ENCODE peak calls at places on chromosomes 3 and 15, in seven cellular contexts. One of them, this sample, is unnamed.

GRCh38 chr3:55907616-55908015 is 420.5 kb upstream of the WNT5A start:
- DNase-seq in upper lobe of left lung: no peak
- DNase-seq in EL: no peak
- DNase-seq in heart left ventricle: no peak
- DNase-seq in NCI-H460: no peak
- DNase-seq in GM12864: no peak
- DNase-seq in activated CD8-positive, alpha-beta memory T cell treated with anti-CD3 and anti-CD28 coated beads for 4 hours: no peak
- DNase-seq in this sample: no peak

GRCh38 chr3:69012836-69013255 is 638 bp downstream of the EOGT start:
- DNase-seq in GM12864: peak; percentile 5
- DNase-seq in NCI-H460: no peak
- DNase-seq in upper lobe of left lung: peak; percentile 53
- DNase-seq in activated CD8-positive, alpha-beta memory T cell treated with anti-CD3 and anti-CD28 coated beads for 4 hours: no peak
- DNase-seq in heart left ventricle: peak; percentile 57
- DNase-seq in EL: peak; percentile 59
- DNase-seq in this sample: peak; percentile 65

GRCh38 chr3:160478338-160478737 is 28.8 kb upstream of the TRIM59 start:
- DNase-seq in upper lobe of left lung: no peak
- DNase-seq in NCI-H460: no peak
- DNase-seq in activated CD8-positive, alpha-beta memory T cell treated with anti-CD3 and anti-CD28 coated beads for 4 hours: no peak
- DNase-seq in heart left ventricle: no peak
- DNase-seq in GM12864: no peak
- DNase-seq in EL: peak; percentile 37
- DNase-seq in this sample: peak; percentile 21

GRCh38 chr15:59764775-59765174 is 75.7 kb upstream of the BNIP2 start:
- DNase-seq in GM12864: no peak
- DNase-seq in NCI-H460: no peak
- DNase-seq in activated CD8-positive, alpha-beta memory T cell treated with anti-CD3 and anti-CD28 coated beads for 4 hours: no peak
- DNase-seq in EL: no peak
- DNase-seq in upper lobe of left lung: no peak
- DNase-seq in heart left ventricle: no peak
- DNase-seq in this sample: no peak

GRCh38 chr15:48929611-48930170 is 34.0 kb downstream of the SHC4 start:
- DNase-seq in NCI-H460: no peak
- DNase-seq in heart left ventricle: no peak
- DNase-seq in EL: no peak
- DNase-seq in activated CD8-positive, alpha-beta memory T cell treated with anti-CD3 and anti-CD28 coated beads for 4 hours: no peak
- DNase-seq in GM12864: no peak
- DNase-seq in upper lobe of left lung: no peak
- DNase-seq in this sample: no peak

GRCh38 chr3:183354325-183354831 is 74.0 kb downstream of the MCF2L2 start:
- DNase-seq in upper lobe of left lung: no peak
- DNase-seq in GM12864: no peak
- DNase-seq in activated CD8-positive, alpha-beta memory T cell treated with anti-CD3 and anti-CD28 coated beads for 4 hours: no peak
- DNase-seq in EL: no peak
- DNase-seq in heart left ventricle: no peak
- DNase-seq in NCI-H460: no peak
- DNase-seq in this sample: no peak

GRCh38 chr3:40055956-40056355 is 246.5 kb downstream of the MYRIP start:
- DNase-seq in GM12864: no peak
- DNase-seq in NCI-H460: no peak
- DNase-seq in upper lobe of left lung: no peak
- DNase-seq in heart left ventricle: no peak
- DNase-seq in EL: no peak
- DNase-seq in activated CD8-positive, alpha-beta memory T cell treated with anti-CD3 and anti-CD28 coated beads for 4 hours: no peak
- DNase-seq in this sample: no peak

GRCh38 chr3:114115151-114115550 is 58.6 kb downstream of the QTRT2 start:
- DNase-seq in EL: no peak
- DNase-seq in upper lobe of left lung: no peak
- DNase-seq in NCI-H460: no peak
- DNase-seq in GM12864: no peak
- DNase-seq in activated CD8-positive, alpha-beta memory T cell treated with anti-CD3 and anti-CD28 coated beads for 4 hours: no peak
- DNase-seq in heart left ventricle: no peak
- DNase-seq in this sample: no peak

GRCh38 chr3:182908471-182908870 is 71.9 kb downstream of the DCUN1D1 start:
- DNase-seq in activated CD8-positive, alpha-beta memory T cell treated with anti-CD3 and anti-CD28 coated beads for 4 hours: no peak
- DNase-seq in heart left ventricle: no peak
- DNase-seq in EL: no peak
- DNase-seq in NCI-H460: no peak
- DNase-seq in GM12864: no peak
- DNase-seq in upper lobe of left lung: no peak
- DNase-seq in this sample: peak; percentile 19

GRCh38 chr3:32392530-32393302 is 1.1 kb downstream of the CMTM7 start:
- DNase-seq in EL: peak; percentile 68
- DNase-seq in upper lobe of left lung: peak; percentile 80
- DNase-seq in activated CD8-positive, alpha-beta memory T cell treated with anti-CD3 and anti-CD28 coated beads for 4 hours: no peak
- DNase-seq in NCI-H460: no peak
- DNase-seq in GM12864: no peak
- DNase-seq in heart left ventricle: peak; percentile 61
- DNase-seq in this sample: peak; percentile 67

GRCh38 chr3:126050626-126051025 is 33.3 kb downstream of the SLC41A3 start:
- DNase-seq in EL: no peak
- DNase-seq in GM12864: no peak
- DNase-seq in NCI-H460: no peak
- DNase-seq in activated CD8-positive, alpha-beta memory T cell treated with anti-CD3 and anti-CD28 coated beads for 4 hours: no peak
- DNase-seq in heart left ventricle: no peak
- DNase-seq in upper lobe of left lung: no peak
- DNase-seq in this sample: no peak

GRCh38 chr15:70328137-70329115 is 230.7 kb upstream of the TLE3 start:
- DNase-seq in EL: peak; percentile 44
- DNase-seq in heart left ventricle: peak; percentile 67
- DNase-seq in activated CD8-positive, alpha-beta memory T cell treated with anti-CD3 and anti-CD28 coated beads for 4 hours: no peak
- DNase-seq in upper lobe of left lung: no peak
- DNase-seq in GM12864: no peak
- DNase-seq in NCI-H460: no peak
- DNase-seq in this sample: no peak

GRCh38 chr15:89836255-89837133 is 21.8 kb upstream of the ANPEP start:
- DNase-seq in activated CD8-positive, alpha-beta memory T cell treated with anti-CD3 and anti-CD28 coated beads for 4 hours: no peak
- DNase-seq in upper lobe of left lung: no peak
- DNase-seq in GM12864: no peak
- DNase-seq in heart left ventricle: no peak
- DNase-seq in NCI-H460: no peak
- DNase-seq in EL: peak; percentile 95
- DNase-seq in this sample: peak; percentile 98

GRCh38 chr3:197023998-197024651 is 5.5 kb downstream of the MELTF start:
- DNase-seq in EL: no peak
- DNase-seq in GM12864: no peak
- DNase-seq in NCI-H460: no peak
- DNase-seq in activated CD8-positive, alpha-beta memory T cell treated with anti-CD3 and anti-CD28 coated beads for 4 hours: no peak
- DNase-seq in upper lobe of left lung: no peak
- DNase-seq in heart left ventricle: no peak
- DNase-seq in this sample: no peak

GRCh38 chr3:70539908-70540307 is 227.5 kb upstream of the MDFIC2 start:
- DNase-seq in GM12864: no peak
- DNase-seq in heart left ventricle: no peak
- DNase-seq in activated CD8-positive, alpha-beta memory T cell treated with anti-CD3 and anti-CD28 coated beads for 4 hours: no peak
- DNase-seq in NCI-H460: no peak
- DNase-seq in upper lobe of left lung: no peak
- DNase-seq in EL: no peak
- DNase-seq in this sample: no peak

This sample was measured in mesenchymal stem cell.